ENCODE peak calls at places on chromosome 7, in eight cellular contexts. One of them, this sample, is unnamed.

GRCh38 chr7:38374507-38374906 is 101.1 kb upstream of the TARP start:
- DNase-seq in T-helper 22 cell: peak; percentile 20
- DNase-seq in frontal cortex: peak; percentile 35
- DNase-seq in fibroblast of lung: peak; percentile 46
- DNase-seq in tibial nerve: peak; percentile 81
- DNase-seq in aorta: no peak
- DNase-seq in M059J: no peak
- DNase-seq in NCI-H1694 treated with DMSO at 0.1 percent for 48 hours: peak; percentile 23
- DNase-seq in this sample: no peak

GRCh38 chr7:78254397-78255055 is 456.0 kb downstream of the PHTF2 start:
- DNase-seq in fibroblast of lung: no peak
- DNase-seq in T-helper 22 cell: no peak
- DNase-seq in frontal cortex: no peak
- DNase-seq in M059J: no peak
- DNase-seq in tibial nerve: no peak
- DNase-seq in NCI-H1694 treated with DMSO at 0.1 percent for 48 hours: peak; percentile 8
- DNase-seq in aorta: no peak
- DNase-seq in this sample: no peak

GRCh38 chr7:2934211-2934731 is 90.2 kb upstream of the GNA12 start:
- DNase-seq in frontal cortex: no peak
- DNase-seq in fibroblast of lung: peak; percentile 69
- DNase-seq in tibial nerve: no peak
- DNase-seq in aorta: peak; percentile 40
- DNase-seq in T-helper 22 cell: no peak
- DNase-seq in M059J: peak; percentile 74
- DNase-seq in NCI-H1694 treated with DMSO at 0.1 percent for 48 hours: no peak
- DNase-seq in this sample: no peak

GRCh38 chr7:111560773-111561658 is 1.3 kb downstream of the IMMP2L start:
- DNase-seq in M059J: peak; percentile 60
- DNase-seq in aorta: no peak
- DNase-seq in T-helper 22 cell: no peak
- DNase-seq in fibroblast of lung: peak; percentile 61
- DNase-seq in frontal cortex: no peak
- DNase-seq in tibial nerve: peak; percentile 34
- DNase-seq in NCI-H1694 treated with DMSO at 0.1 percent for 48 hours: no peak
- DNase-seq in this sample: no peak

GRCh38 chr7:101911800-101912705 is 94.6 kb downstream of the CUX1 start:
- DNase-seq in NCI-H1694 treated with DMSO at 0.1 percent for 48 hours: no peak
- DNase-seq in aorta: peak; percentile 57
- DNase-seq in M059J: no peak
- DNase-seq in T-helper 22 cell: no peak
- DNase-seq in frontal cortex: no peak
- DNase-seq in tibial nerve: peak; percentile 68
- DNase-seq in fibroblast of lung: peak; percentile 94
- DNase-seq in this sample: no peak

GRCh38 chr7:99624487-99624886 is 7.7 kb downstream of the ZSCAN25 start:
- DNase-seq in aorta: no peak
- DNase-seq in tibial nerve: no peak
- DNase-seq in M059J: no peak
- DNase-seq in fibroblast of lung: no peak
- DNase-seq in frontal cortex: no peak
- DNase-seq in T-helper 22 cell: peak; percentile 69
- DNase-seq in NCI-H1694 treated with DMSO at 0.1 percent for 48 hours: no peak
- DNase-seq in this sample: no peak

GRCh38 chr7:3089493-3089892 is 45.8 kb upstream of the CARD11 start:
- DNase-seq in M059J: peak; percentile 16
- DNase-seq in fibroblast of lung: peak; percentile 9
- DNase-seq in NCI-H1694 treated with DMSO at 0.1 percent for 48 hours: peak; percentile 14
- DNase-seq in T-helper 22 cell: no peak
- DNase-seq in frontal cortex: no peak
- DNase-seq in aorta: no peak
- DNase-seq in tibial nerve: no peak
- DNase-seq in this sample: no peak

GRCh38 chr7:25124485-25125136 is 449 bp downstream of the CYCS start:
- DNase-seq in frontal cortex: no peak
- DNase-seq in T-helper 22 cell: no peak
- DNase-seq in aorta: no peak
- DNase-seq in NCI-H1694 treated with DMSO at 0.1 percent for 48 hours: no peak
- DNase-seq in M059J: peak; percentile 31
- DNase-seq in fibroblast of lung: peak; percentile 32
- DNase-seq in tibial nerve: peak; percentile 9
- DNase-seq in this sample: no peak

GRCh38 chr7:29035044-29035740 is 77.1 kb upstream of the TRIL start:
- DNase-seq in M059J: peak; percentile 94
- DNase-seq in tibial nerve: no peak
- DNase-seq in frontal cortex: no peak
- DNase-seq in NCI-H1694 treated with DMSO at 0.1 percent for 48 hours: no peak
- DNase-seq in aorta: peak; percentile 57
- DNase-seq in T-helper 22 cell: no peak
- DNase-seq in fibroblast of lung: peak; percentile 67
- DNase-seq in this sample: no peak

GRCh38 chr7:2049782-2050510 is 182.8 kb downstream of the MAD1L1 start:
- DNase-seq in fibroblast of lung: no peak
- DNase-seq in M059J: no peak
- DNase-seq in tibial nerve: no peak
- DNase-seq in NCI-H1694 treated with DMSO at 0.1 percent for 48 hours: no peak
- DNase-seq in frontal cortex: no peak
- DNase-seq in T-helper 22 cell: no peak
- DNase-seq in aorta: peak; percentile 25
- DNase-seq in this sample: no peak

GRCh38 chr7:99679032-99679399 is 780 bp downstream of the CYP3A5 start:
- DNase-seq in frontal cortex: no peak
- DNase-seq in T-helper 22 cell: no peak
- DNase-seq in aorta: no peak
- DNase-seq in tibial nerve: no peak
- DNase-seq in NCI-H1694 treated with DMSO at 0.1 percent for 48 hours: no peak
- DNase-seq in fibroblast of lung: peak; percentile 17
- DNase-seq in M059J: peak; percentile 60
- DNase-seq in this sample: no peak

GRCh38 chr7:149330914-149331567 is 69.0 kb downstream of the ZNF783 start:
- DNase-seq in tibial nerve: no peak
- DNase-seq in frontal cortex: no peak
- DNase-seq in fibroblast of lung: no peak
- DNase-seq in aorta: no peak
- DNase-seq in M059J: no peak
- DNase-seq in NCI-H1694 treated with DMSO at 0.1 percent for 48 hours: peak; percentile 8
- DNase-seq in T-helper 22 cell: no peak
- DNase-seq in this sample: no peak

GRCh38 chr7:80124870-80125269 is 9.8 kb upstream of the GNAI1 start:
- DNase-seq in M059J: no peak
- DNase-seq in NCI-H1694 treated with DMSO at 0.1 percent for 48 hours: no peak
- DNase-seq in aorta: no peak
- DNase-seq in tibial nerve: no peak
- DNase-seq in frontal cortex: no peak
- DNase-seq in T-helper 22 cell: no peak
- DNase-seq in fibroblast of lung: no peak
- DNase-seq in this sample: no peak

GRCh38 chr7:74709880-74710671 is 52.6 kb downstream of the GTF2I start:
- DNase-seq in aorta: no peak
- DNase-seq in fibroblast of lung: no peak
- DNase-seq in T-helper 22 cell: no peak
- DNase-seq in M059J: peak; percentile 18
- DNase-seq in NCI-H1694 treated with DMSO at 0.1 percent for 48 hours: no peak
- DNase-seq in tibial nerve: no peak
- DNase-seq in frontal cortex: no peak
- DNase-seq in this sample: no peak

GRCh38 chr7:27148031-27148775 is 629 bp upstream of the HOXA6 start:
- DNase-seq in fibroblast of lung: peak; percentile 57
- DNase-seq in T-helper 22 cell: no peak
- DNase-seq in NCI-H1694 treated with DMSO at 0.1 percent for 48 hours: no peak
- DNase-seq in frontal cortex: no peak
- DNase-seq in aorta: no peak
- DNase-seq in tibial nerve: no peak
- DNase-seq in M059J: peak; percentile 55
- DNase-seq in this sample: no peak

GRCh38 chr7:75980126-75980864 is 14.1 kb downstream of the TMEM120A start:
- DNase-seq in fibroblast of lung: no peak
- DNase-seq in M059J: no peak
- DNase-seq in tibial nerve: no peak
- DNase-seq in NCI-H1694 treated with DMSO at 0.1 percent for 48 hours: no peak
- DNase-seq in aorta: no peak
- DNase-seq in frontal cortex: no peak
- DNase-seq in T-helper 22 cell: no peak
- DNase-seq in this sample: no peak

GRCh38 chr7:150322114-150322832 is 882 bp upstream of the LRRC61 start:
- DNase-seq in fibroblast of lung: no peak
- DNase-seq in tibial nerve: no peak
- DNase-seq in aorta: no peak
- DNase-seq in T-helper 22 cell: no peak
- DNase-seq in M059J: no peak
- DNase-seq in NCI-H1694 treated with DMSO at 0.1 percent for 48 hours: peak; percentile 9
- DNase-seq in frontal cortex: no peak
- DNase-seq in this sample: no peak

GRCh38 chr7:116674508-116675173 is 2.6 kb downstream of the MET start:
- DNase-seq in M059J: peak; percentile 89
- DNase-seq in NCI-H1694 treated with DMSO at 0.1 percent for 48 hours: no peak
- DNase-seq in T-helper 22 cell: no peak
- DNase-seq in aorta: no peak
- DNase-seq in frontal cortex: no peak
- DNase-seq in tibial nerve: no peak
- DNase-seq in fibroblast of lung: no peak
- DNase-seq in this sample: no peak

GRCh38 chr7:48365010-48365409 is 193.8 kb downstream of the ABCA13 start:
- DNase-seq in tibial nerve: no peak
- DNase-seq in aorta: no peak
- DNase-seq in T-helper 22 cell: no peak
- DNase-seq in frontal cortex: no peak
- DNase-seq in NCI-H1694 treated with DMSO at 0.1 percent for 48 hours: no peak
- DNase-seq in M059J: peak; percentile 56
- DNase-seq in fibroblast of lung: peak; percentile 34
- DNase-seq in this sample: no peak

GRCh38 chr7:151057038-151057736 is 510 bp downstream of the CDK5 start:
- DNase-seq in NCI-H1694 treated with DMSO at 0.1 percent for 48 hours: no peak
- DNase-seq in M059J: no peak
- DNase-seq in tibial nerve: no peak
- DNase-seq in fibroblast of lung: no peak
- DNase-seq in aorta: no peak
- DNase-seq in T-helper 22 cell: no peak
- DNase-seq in frontal cortex: no peak
- DNase-seq in this sample: peak; percentile 65

GRCh38 chr7:154913645-154914579 is 89.0 kb downstream of the PAXIP1 start:
- DNase-seq in tibial nerve: peak; percentile 92
- DNase-seq in M059J: peak; percentile 58
- DNase-seq in T-helper 22 cell: peak; percentile 60
- DNase-seq in fibroblast of lung: peak; percentile 66
- DNase-seq in frontal cortex: peak; percentile 80
- DNase-seq in aorta: peak; percentile 89
- DNase-seq in NCI-H1694 treated with DMSO at 0.1 percent for 48 hours: peak; percentile 20
- DNase-seq in this sample: peak; percentile 91

GRCh38 chr7:12770227-12770975 is 83.0 kb downstream of the ARL4A start:
- DNase-seq in NCI-H1694 treated with DMSO at 0.1 percent for 48 hours: no peak
- DNase-seq in aorta: no peak
- DNase-seq in fibroblast of lung: peak; percentile 29
- DNase-seq in frontal cortex: no peak
- DNase-seq in tibial nerve: no peak
- DNase-seq in M059J: peak; percentile 58
- DNase-seq in T-helper 22 cell: no peak
- DNase-seq in this sample: no peak

GRCh38 chr7:96221888-96222287 is 100.0 kb downstream of the SLC25A13 start:
- DNase-seq in NCI-H1694 treated with DMSO at 0.1 percent for 48 hours: no peak
- DNase-seq in frontal cortex: no peak
- DNase-seq in fibroblast of lung: no peak
- DNase-seq in aorta: no peak
- DNase-seq in T-helper 22 cell: no peak
- DNase-seq in tibial nerve: no peak
- DNase-seq in M059J: no peak
- DNase-seq in this sample: no peak

GRCh38 chr7:45576249-45576929 is 2.2 kb downstream of the ADCY1 start:
- DNase-seq in NCI-H1694 treated with DMSO at 0.1 percent for 48 hours: no peak
- DNase-seq in fibroblast of lung: no peak
- DNase-seq in M059J: no peak
- DNase-seq in frontal cortex: no peak
- DNase-seq in T-helper 22 cell: no peak
- DNase-seq in tibial nerve: no peak
- DNase-seq in aorta: no peak
- DNase-seq in this sample: no peak

GRCh38 chr7:154753226-154753625 is 249.7 kb downstream of the PAXIP1 start:
- DNase-seq in M059J: no peak
- DNase-seq in aorta: no peak
- DNase-seq in T-helper 22 cell: no peak
- DNase-seq in tibial nerve: no peak
- DNase-seq in frontal cortex: no peak
- DNase-seq in fibroblast of lung: no peak
- DNase-seq in NCI-H1694 treated with DMSO at 0.1 percent for 48 hours: no peak
- DNase-seq in this sample: no peak

GRCh38 chr7:17466201-17466600 is 167.7 kb downstream of the AHR start:
- DNase-seq in NCI-H1694 treated with DMSO at 0.1 percent for 48 hours: no peak
- DNase-seq in frontal cortex: no peak
- DNase-seq in fibroblast of lung: peak; percentile 17
- DNase-seq in tibial nerve: no peak
- DNase-seq in T-helper 22 cell: no peak
- DNase-seq in aorta: no peak
- DNase-seq in M059J: peak; percentile 3
- DNase-seq in this sample: no peak

GRCh38 chr7:34143397-34143796 is 238.1 kb downstream of the BMPER start:
- DNase-seq in T-helper 22 cell: no peak
- DNase-seq in tibial nerve: no peak
- DNase-seq in frontal cortex: no peak
- DNase-seq in aorta: no peak
- DNase-seq in M059J: peak; percentile 16
- DNase-seq in NCI-H1694 treated with DMSO at 0.1 percent for 48 hours: no peak
- DNase-seq in fibroblast of lung: peak; percentile 51
- DNase-seq in this sample: no peak

GRCh38 chr7:73683916-73684693 is 708 bp downstream of the BUD23 start:
- DNase-seq in aorta: no peak
- DNase-seq in tibial nerve: no peak
- DNase-seq in T-helper 22 cell: no peak
- DNase-seq in M059J: peak; percentile 35
- DNase-seq in NCI-H1694 treated with DMSO at 0.1 percent for 48 hours: no peak
- DNase-seq in fibroblast of lung: no peak
- DNase-seq in frontal cortex: no peak
- DNase-seq in this sample: no peak

GRCh38 chr7:12655161-12655560 is 32.3 kb upstream of the ARL4A start:
- DNase-seq in frontal cortex: no peak
- DNase-seq in fibroblast of lung: no peak
- DNase-seq in tibial nerve: no peak
- DNase-seq in T-helper 22 cell: no peak
- DNase-seq in NCI-H1694 treated with DMSO at 0.1 percent for 48 hours: no peak
- DNase-seq in M059J: no peak
- DNase-seq in aorta: no peak
- DNase-seq in this sample: no peak

GRCh38 chr7:66443946-66444345 is 184.7 kb upstream of the KCTD7 start:
- DNase-seq in M059J: no peak
- DNase-seq in tibial nerve: no peak
- DNase-seq in frontal cortex: no peak
- DNase-seq in aorta: no peak
- DNase-seq in fibroblast of lung: no peak
- DNase-seq in NCI-H1694 treated with DMSO at 0.1 percent for 48 hours: no peak
- DNase-seq in T-helper 22 cell: no peak
- DNase-seq in this sample: no peak

GRCh38 chr7:130493275-130493868 is 1.5 kb downstream of the MEST start:
- DNase-seq in T-helper 22 cell: no peak
- DNase-seq in M059J: peak; percentile 63
- DNase-seq in NCI-H1694 treated with DMSO at 0.1 percent for 48 hours: no peak
- DNase-seq in fibroblast of lung: peak; percentile 38
- DNase-seq in frontal cortex: peak; percentile 18
- DNase-seq in aorta: no peak
- DNase-seq in tibial nerve: no peak
- DNase-seq in this sample: no peak

GRCh38 chr7:45623740-45624391 is 49.7 kb downstream of the ADCY1 start:
- DNase-seq in frontal cortex: no peak
- DNase-seq in fibroblast of lung: no peak
- DNase-seq in T-helper 22 cell: no peak
- DNase-seq in tibial nerve: no peak
- DNase-seq in M059J: no peak
- DNase-seq in NCI-H1694 treated with DMSO at 0.1 percent for 48 hours: no peak
- DNase-seq in aorta: no peak
- DNase-seq in this sample: no peak

GRCh38 chr7:26891400-26892355 is 27.3 kb upstream of the SKAP2 start:
- DNase-seq in tibial nerve: no peak
- DNase-seq in fibroblast of lung: no peak
- DNase-seq in aorta: no peak
- DNase-seq in NCI-H1694 treated with DMSO at 0.1 percent for 48 hours: no peak
- DNase-seq in frontal cortex: no peak
- DNase-seq in M059J: peak; percentile 84
- DNase-seq in T-helper 22 cell: no peak
- DNase-seq in this sample: no peak

GRCh38 chr7:28346972-28347371 is 65.3 kb upstream of the CREB5 start:
- DNase-seq in NCI-H1694 treated with DMSO at 0.1 percent for 48 hours: no peak
- DNase-seq in T-helper 22 cell: no peak
- DNase-seq in fibroblast of lung: no peak
- DNase-seq in M059J: no peak
- DNase-seq in frontal cortex: no peak
- DNase-seq in tibial nerve: no peak
- DNase-seq in aorta: no peak
- DNase-seq in this sample: no peak